ENCODE peak calls at places on chromosomes 11 and 22, in eight cellular contexts. One of them, this sample, is unnamed. For H3K9me3 and H3K4me1, the result is how much of the 10 kb centered on the place peaks cover.

GRCh38 chr11:117822522-117823033 is 2.0 kb downstream of the FXYD2 start:
- DNase-seq in tibial nerve: no peak
- DNase-seq in right lobe of liver: no peak
- DNase-seq in cardiac muscle cell: no peak
- DNase-seq in neural progenitor cell: no peak
- DNase-seq in A549: no peak
- DNase-seq in upper lobe of right lung: peak
- DNase-seq in prostate gland: no peak
- DNase-seq in this sample: no peak

GRCh38 chr11:69636870-69637600 is 3.9 kb upstream of the CCND1 start:
- DNase-seq in tibial nerve: no peak
- DNase-seq in right lobe of liver: no peak
- DNase-seq in cardiac muscle cell: no peak
- DNase-seq in neural progenitor cell: no peak
- DNase-seq in A549: no peak
- DNase-seq in upper lobe of right lung: peak
- DNase-seq in prostate gland: no peak
- DNase-seq in this sample: no peak

GRCh38 chr11:32431657-32432056 is 3.7 kb downstream of the WT1 start:
- DNase-seq in tibial nerve: no peak
- DNase-seq in right lobe of liver: no peak
- DNase-seq in cardiac muscle cell: no peak
- DNase-seq in neural progenitor cell: no peak
- DNase-seq in A549: no peak
- DNase-seq in upper lobe of right lung: no peak
- DNase-seq in prostate gland: no peak
- DNase-seq in this sample: no peak

GRCh38 chr11:14042686-14043440 is 80.3 kb downstream of the SPON1 start:
- DNase-seq in tibial nerve: no peak
- DNase-seq in right lobe of liver: no peak
- DNase-seq in cardiac muscle cell: no peak
- DNase-seq in neural progenitor cell: no peak
- DNase-seq in A549: no peak
- DNase-seq in upper lobe of right lung: no peak
- DNase-seq in prostate gland: no peak
- DNase-seq in this sample: no peak

GRCh38 chr11:121810291-121810690 is 305.7 kb downstream of the BLID start:
- DNase-seq in tibial nerve: no peak
- DNase-seq in right lobe of liver: no peak
- DNase-seq in cardiac muscle cell: peak
- DNase-seq in neural progenitor cell: no peak
- DNase-seq in A549: no peak
- DNase-seq in upper lobe of right lung: no peak
- DNase-seq in prostate gland: no peak
- DNase-seq in this sample: no peak

GRCh38 chr11:74084796-74085541 is 76.1 kb upstream of the UCP3 start:
- DNase-seq in tibial nerve: no peak
- DNase-seq in right lobe of liver: no peak
- DNase-seq in cardiac muscle cell: peak
- DNase-seq in neural progenitor cell: no peak
- DNase-seq in A549: no peak
- DNase-seq in upper lobe of right lung: no peak
- DNase-seq in prostate gland: no peak
- DNase-seq in this sample: no peak

GRCh38 chr22:37454857-37455686 is 27.8 kb upstream of the ELFN2 start:
- DNase-seq in tibial nerve: no peak
- DNase-seq in right lobe of liver: no peak
- DNase-seq in cardiac muscle cell: peak
- DNase-seq in neural progenitor cell: no peak
- DNase-seq in A549: peak
- DNase-seq in upper lobe of right lung: peak
- DNase-seq in prostate gland: no peak
- DNase-seq in this sample: no peak

GRCh38 chr11:111455291-111456085 is 56.7 kb downstream of the BTG4 start:
- DNase-seq in tibial nerve: no peak
- DNase-seq in right lobe of liver: no peak
- DNase-seq in cardiac muscle cell: no peak
- DNase-seq in neural progenitor cell: no peak
- DNase-seq in A549: no peak
- DNase-seq in upper lobe of right lung: no peak
- DNase-seq in prostate gland: no peak
- DNase-seq in this sample: no peak

GRCh38 chr22:41976961-41977566 is 7.8 kb downstream of the SEPTIN3 start:
- DNase-seq in tibial nerve: no peak
- DNase-seq in right lobe of liver: peak
- DNase-seq in cardiac muscle cell: no peak
- DNase-seq in neural progenitor cell: peak
- DNase-seq in A549: no peak
- DNase-seq in upper lobe of right lung: no peak
- DNase-seq in prostate gland: no peak
- DNase-seq in this sample: no peak

GRCh38 chr11:79304599-79305212 is 136.1 kb downstream of the TENM4 start:
- DNase-seq in tibial nerve: no peak
- DNase-seq in right lobe of liver: no peak
- DNase-seq in cardiac muscle cell: no peak
- DNase-seq in neural progenitor cell: no peak
- DNase-seq in A549: no peak
- DNase-seq in upper lobe of right lung: no peak
- DNase-seq in prostate gland: no peak
- DNase-seq in this sample: no peak

GRCh38 chr11:65574963-65575567 is 788 bp upstream of the EHBP1L1 start:
- DNase-seq in tibial nerve: no peak
- DNase-seq in right lobe of liver: peak
- DNase-seq in cardiac muscle cell: no peak
- DNase-seq in neural progenitor cell: no peak
- DNase-seq in A549: no peak
- DNase-seq in upper lobe of right lung: no peak
- DNase-seq in prostate gland: no peak
- DNase-seq in this sample: no peak

GRCh38 chr11:3369366-3369765 is 9.6 kb downstream of the ZNF195 start:
- DNase-seq in tibial nerve: no peak
- DNase-seq in right lobe of liver: no peak
- DNase-seq in cardiac muscle cell: no peak
- DNase-seq in neural progenitor cell: no peak
- DNase-seq in A549: no peak
- DNase-seq in upper lobe of right lung: no peak
- DNase-seq in prostate gland: no peak
- DNase-seq in this sample: no peak
- H3K9me3 ChIP-seq in tibial nerve: under half
- H3K9me3 ChIP-seq in right lobe of liver: under half
- H3K9me3 ChIP-seq in cardiac muscle cell: under half
- H3K9me3 ChIP-seq in neural progenitor cell: under half
- H3K9me3 ChIP-seq in A549: half or more
- H3K9me3 ChIP-seq in upper lobe of right lung: under half
- H3K9me3 ChIP-seq in prostate gland: under half
- H3K9me3 ChIP-seq in this sample: half or more

GRCh38 chr22:36326178-36327161 is 61.3 kb downstream of the MYH9 start:
- DNase-seq in tibial nerve: no peak
- DNase-seq in right lobe of liver: no peak
- DNase-seq in cardiac muscle cell: no peak
- DNase-seq in neural progenitor cell: no peak
- DNase-seq in A549: no peak
- DNase-seq in upper lobe of right lung: no peak
- DNase-seq in prostate gland: no peak
- DNase-seq in this sample: no peak

GRCh38 chr22:36324414-36324813 is 63.4 kb downstream of the MYH9 start:
- DNase-seq in tibial nerve: no peak
- DNase-seq in right lobe of liver: peak
- DNase-seq in cardiac muscle cell: no peak
- DNase-seq in neural progenitor cell: no peak
- DNase-seq in A549: no peak
- DNase-seq in upper lobe of right lung: no peak
- DNase-seq in prostate gland: no peak
- DNase-seq in this sample: no peak

GRCh38 chr22:36323182-36323854 is 64.4 kb downstream of the MYH9 start:
- DNase-seq in tibial nerve: peak
- DNase-seq in right lobe of liver: no peak
- DNase-seq in cardiac muscle cell: peak
- DNase-seq in neural progenitor cell: no peak
- DNase-seq in A549: no peak
- DNase-seq in upper lobe of right lung: peak
- DNase-seq in prostate gland: peak
- DNase-seq in this sample: peak

GRCh38 chr22:36323855-36324331 is 63.9 kb downstream of the MYH9 start:
- DNase-seq in tibial nerve: no peak
- DNase-seq in right lobe of liver: no peak
- DNase-seq in cardiac muscle cell: peak
- DNase-seq in neural progenitor cell: no peak
- DNase-seq in A549: no peak
- DNase-seq in upper lobe of right lung: no peak
- DNase-seq in prostate gland: no peak
- DNase-seq in this sample: peak

DNA sequence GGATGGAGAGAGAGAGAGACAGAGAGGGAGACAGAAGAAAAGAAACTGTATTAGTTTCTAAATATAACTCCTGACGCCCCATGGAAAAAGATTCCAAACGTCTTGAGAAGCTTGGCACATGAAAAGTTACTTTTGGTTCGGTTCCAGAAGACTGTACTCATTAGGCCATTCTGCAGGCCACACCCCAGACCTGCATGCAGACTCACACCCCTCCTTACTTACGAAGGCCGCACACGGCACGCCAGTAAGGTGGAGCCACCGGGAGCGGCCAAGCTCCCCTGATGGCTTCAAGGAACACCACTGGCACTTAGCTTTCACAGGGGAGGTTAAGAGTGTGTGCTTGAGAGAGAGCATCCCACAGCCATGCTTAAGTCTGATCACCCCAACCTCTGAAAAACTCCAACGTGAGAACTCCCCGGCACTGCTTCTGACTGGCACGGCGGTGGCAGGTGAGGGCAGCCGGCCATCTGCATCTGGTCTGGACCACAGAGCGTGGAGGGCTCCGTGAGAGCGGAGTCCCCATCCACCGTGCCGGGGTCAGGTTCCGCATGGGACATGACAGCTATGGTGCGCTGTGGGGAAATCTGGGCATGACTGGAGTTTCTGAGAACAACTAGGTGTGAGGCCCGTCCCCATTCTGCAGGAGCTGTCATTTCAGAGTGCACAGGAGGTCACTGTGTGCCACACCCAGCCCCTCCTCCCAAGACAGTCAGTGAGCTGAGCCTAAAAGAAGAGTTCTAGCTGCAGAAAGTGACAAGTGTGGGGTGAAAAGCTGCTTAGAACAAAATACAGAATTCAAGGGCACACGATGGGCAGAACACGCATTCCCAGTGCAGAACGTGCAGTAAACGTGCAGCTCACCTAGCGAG is 62.4 kb downstream of the MYH9 start:
- DNase-seq in tibial nerve: peak
- DNase-seq in right lobe of liver: no peak
- DNase-seq in cardiac muscle cell: peak
- DNase-seq in neural progenitor cell: no peak
- DNase-seq in A549: no peak
- DNase-seq in upper lobe of right lung: peak
- DNase-seq in prostate gland: peak
- DNase-seq in this sample: peak
- H3K4me1 ChIP-seq in tibial nerve: half or more
- H3K4me1 ChIP-seq in right lobe of liver: under half
- H3K4me1 ChIP-seq in cardiac muscle cell: half or more
- H3K4me1 ChIP-seq in neural progenitor cell: under half
- H3K4me1 ChIP-seq in A549: half or more
- H3K4me1 ChIP-seq in upper lobe of right lung: half or more
- H3K4me1 ChIP-seq in prostate gland: half or more
- H3K4me1 ChIP-seq in this sample: half or more

DNA sequence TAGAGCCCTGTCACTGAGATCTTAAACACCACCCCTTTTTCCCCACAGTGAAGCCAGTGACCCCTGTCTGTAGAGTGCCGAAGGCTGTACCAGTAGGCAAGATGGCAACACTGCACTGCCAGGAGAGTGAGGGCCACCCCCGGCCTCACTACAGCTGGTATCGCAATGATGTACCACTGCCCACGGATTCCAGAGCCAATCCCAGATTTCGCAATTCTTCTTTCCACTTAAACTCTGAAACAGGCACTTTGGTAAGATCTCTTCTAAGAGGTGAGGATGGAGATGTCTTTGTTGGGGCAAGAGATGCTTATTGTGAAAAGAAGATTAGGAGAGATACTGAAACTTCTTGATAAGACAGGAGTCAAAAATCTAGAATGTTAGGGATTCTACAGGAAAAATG is 75.9 kb downstream of the JAM3 start:
- DNase-seq in tibial nerve: no peak
- DNase-seq in right lobe of liver: no peak
- DNase-seq in cardiac muscle cell: peak
- DNase-seq in neural progenitor cell: no peak
- DNase-seq in A549: no peak
- DNase-seq in upper lobe of right lung: no peak
- DNase-seq in prostate gland: no peak
- DNase-seq in this sample: no peak
- H3K9me3 ChIP-seq in tibial nerve: under half
- H3K9me3 ChIP-seq in right lobe of liver: under half
- H3K9me3 ChIP-seq in cardiac muscle cell: under half
- H3K9me3 ChIP-seq in neural progenitor cell: under half
- H3K9me3 ChIP-seq in A549: under half
- H3K9me3 ChIP-seq in upper lobe of right lung: under half
- H3K9me3 ChIP-seq in prostate gland: under half
- H3K9me3 ChIP-seq in this sample: under half

GRCh38 chr11:86931059-86931964 is 23.9 kb downstream of the FZD4 start:
- DNase-seq in tibial nerve: no peak
- DNase-seq in right lobe of liver: no peak
- DNase-seq in cardiac muscle cell: no peak
- DNase-seq in neural progenitor cell: no peak
- DNase-seq in A549: no peak
- DNase-seq in upper lobe of right lung: no peak
- DNase-seq in prostate gland: no peak
- DNase-seq in this sample: no peak

GRCh38 chr11:86934933-86935579 is 20.1 kb downstream of the FZD4 start:
- DNase-seq in tibial nerve: no peak
- DNase-seq in right lobe of liver: no peak
- DNase-seq in cardiac muscle cell: no peak
- DNase-seq in neural progenitor cell: no peak
- DNase-seq in A549: no peak
- DNase-seq in upper lobe of right lung: no peak
- DNase-seq in prostate gland: peak
- DNase-seq in this sample: no peak

GRCh38 chr11:86932942-86933875 is 22.0 kb downstream of the FZD4 start:
- DNase-seq in tibial nerve: no peak
- DNase-seq in right lobe of liver: no peak
- DNase-seq in cardiac muscle cell: no peak
- DNase-seq in neural progenitor cell: no peak
- DNase-seq in A549: no peak
- DNase-seq in upper lobe of right lung: no peak
- DNase-seq in prostate gland: no peak
- DNase-seq in this sample: no peak

GRCh38 chr11:86934263-86934932 is 20.8 kb downstream of the FZD4 start:
- DNase-seq in tibial nerve: no peak
- DNase-seq in right lobe of liver: no peak
- DNase-seq in cardiac muscle cell: no peak
- DNase-seq in neural progenitor cell: no peak
- DNase-seq in A549: no peak
- DNase-seq in upper lobe of right lung: no peak
- DNase-seq in prostate gland: no peak
- DNase-seq in this sample: no peak

GRCh38 chr11:86931965-86932332 is 23.2 kb downstream of the FZD4 start:
- DNase-seq in tibial nerve: no peak
- DNase-seq in right lobe of liver: no peak
- DNase-seq in cardiac muscle cell: peak
- DNase-seq in neural progenitor cell: no peak
- DNase-seq in A549: peak
- DNase-seq in upper lobe of right lung: no peak
- DNase-seq in prostate gland: no peak
- DNase-seq in this sample: no peak
- H3K4me1 ChIP-seq in tibial nerve: half or more
- H3K4me1 ChIP-seq in right lobe of liver: under half
- H3K4me1 ChIP-seq in cardiac muscle cell: under half
- H3K4me1 ChIP-seq in neural progenitor cell: under half
- H3K4me1 ChIP-seq in A549: under half
- H3K4me1 ChIP-seq in upper lobe of right lung: under half
- H3K4me1 ChIP-seq in prostate gland: under half
- H3K4me1 ChIP-seq in this sample: under half

This sample was measured in heart right ventricle.